ENCODE peak calls at places on chromosomes 7 and 10, in four cellular contexts. I is AG04449, Q is fibroblast of lung, H is choroid plexus epithelial cell. W is an unnamed sample.

GRCh38 chr10:132294561-132295320 is 13.0 kb downstream of the STK32C start:
- DNase-seq in I (no peak), Q (no peak), H (no peak), W (no peak)

GRCh38 chr10:102775201-102775972 is 31.6 kb downstream of the WBP1L start:
- DNase-seq in I (no peak), Q (peak), H (peak), W (peak)

GRCh38 chr7:108222236-108222892 is 92.2 kb upstream of the LAMB4 start:
- DNase-seq in I (peak), Q (peak), H (peak), W (peak)

GRCh38 chr7:156400046-156400445 is 240.5 kb upstream of the RNF32 start:
- DNase-seq in I (no peak), Q (no peak), H (no peak), W (no peak)

GRCh38 chr10:78505657-78506056 is 472.0 kb downstream of the RPS24 start:
- DNase-seq in I (no peak), Q (no peak), H (no peak), W (no peak)

GRCh38 chr10:124306520-124306919 is 112.2 kb downstream of the OAT start:
- DNase-seq in I (no peak), Q (no peak), H (no peak), W (no peak)

GRCh38 chr10:102120142-102120986 is at the start of gene LDB1:
- DNase-seq in I (no peak), Q (peak), H (peak), W (peak)

GRCh38 chr10:78452782-78453181 is 419.1 kb downstream of the RPS24 start:
- DNase-seq in I (no peak), Q (no peak), H (no peak), W (no peak)

GRCh38 chr10:132146271-132146671 is 40.5 kb upstream of the DPYSL4 start:
- DNase-seq in I (no peak), Q (no peak), H (no peak), W (no peak)

GRCh38 chr10:78972160-78972946 is 96.4 kb upstream of the ZMIZ1 start:
- DNase-seq in I (no peak), Q (peak), H (peak), W (peak)

GRCh38 chr10:130737622-130738021 is 573.9 kb downstream of the TCERG1L start:
- DNase-seq in I (no peak), Q (no peak), H (peak), W (no peak)

GRCh38 chr7:141073641-141074161 is at the start of gene TMEM178B:
- DNase-seq in I (no peak), Q (no peak), H (no peak), W (no peak)

GRCh38 chr10:5234106-5234877 is 37.7 kb downstream of the AKR1C4 start:
- DNase-seq in I (no peak), Q (peak), H (peak), W (peak)

GRCh38 chr7:43511029-43511428 is 71.9 kb upstream of the STK17A start:
- DNase-seq in I (no peak), Q (no peak), H (peak), W (no peak)

GRCh38 chr10:117554371-117554770 is 11.8 kb downstream of the EMX2 start:
- DNase-seq in I (no peak), Q (no peak), H (no peak), W (no peak)

GRCh38 chr7:104551226-104551625 is 222.8 kb downstream of the LHFPL3 start:
- DNase-seq in I (no peak), Q (no peak), H (no peak), W (no peak)

GRCh38 chr10:12906051-12906541 is 95.4 kb downstream of the CCDC3 start:
- DNase-seq in I (no peak), Q (no peak), H (no peak), W (no peak)

GRCh38 chr7:85457911-85458310 is 271.1 kb upstream of the SEMA3D start:
- DNase-seq in I (no peak), Q (peak), H (no peak), W (no peak)

GRCh38 chr10:4708123-4708759 is 117.8 kb upstream of the AKR1E2 start:
- DNase-seq in I (no peak), Q (no peak), H (no peak), W (no peak)

GRCh38 chr10:132790470-132790869 is 4.5 kb upstream of the NKX6-2 start:
- DNase-seq in I (no peak), Q (no peak), H (no peak), W (no peak)

GRCh38 chr7:23349484-23350157 is 50.5 kb downstream of the MALSU1 start:
- DNase-seq in I (no peak), Q (peak), H (peak), W (peak)

GRCh38 chr7:23350466-23350865 is 51.3 kb downstream of the MALSU1 start:
- DNase-seq in I (no peak), Q (no peak), H (no peak), W (no peak)

GRCh38 chr7:23347007-23347681 is 48.0 kb downstream of the MALSU1 start:
- DNase-seq in I (no peak), Q (no peak), H (no peak), W (no peak)

GRCh38 chr7:23346316-23346715 is 47.2 kb downstream of the MALSU1 start:
- DNase-seq in I (no peak), Q (no peak), H (no peak), W (no peak)

GRCh38 chr7:23347682-23348180 is 48.6 kb downstream of the MALSU1 start:
- DNase-seq in I (peak), Q (peak), H (peak), W (peak)
- H3K4me3 ChIP-seq in I (no peak), Q (no peak), H (peak), W (peak)

GRCh38 chr7:44811093-44811492 is 14.6 kb downstream of the PPIA start:
- DNase-seq in I (no peak), Q (no peak), H (peak), W (no peak)

GRCh38 chr7:44819292-44819691 is 22.8 kb downstream of the PPIA start:
- DNase-seq in I (no peak), Q (no peak), H (no peak), W (no peak)

GRCh38 chr7:44811571-44811970 is 15.1 kb downstream of the PPIA start:
- DNase-seq in I (no peak), Q (no peak), H (no peak), W (no peak)

DNA sequence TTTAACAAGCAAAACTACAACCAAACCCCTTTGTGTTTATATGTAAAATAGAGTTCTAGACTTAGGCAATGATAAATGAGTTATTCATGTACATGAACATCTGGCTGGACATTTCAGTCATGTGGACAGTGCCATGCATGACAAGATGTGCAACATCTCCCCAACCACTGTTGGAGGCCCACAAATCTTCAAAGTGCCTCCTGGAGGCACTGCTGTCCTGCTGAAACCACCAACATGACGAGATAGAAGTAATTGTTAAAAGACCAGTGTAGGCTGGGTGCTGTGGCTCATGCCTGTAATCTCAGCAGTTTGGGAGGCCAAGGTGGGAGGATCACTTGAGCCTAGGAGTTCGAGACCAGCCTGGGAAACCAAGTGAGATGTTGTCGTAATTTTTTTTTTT is 18.5 kb downstream of the PPIA start:
- DNase-seq in I (no peak), Q (no peak), H (no peak), W (no peak)
- TF ChIP-seq CTCF in I (no peak), Q (no peak), H (peak), W (no peak)

GRCh38 chr7:42227523-42227922 is 9.5 kb downstream of the GLI3 start:
- DNase-seq in I (no peak), Q (no peak), H (no peak), W (no peak)
- H3K4me3 ChIP-seq in I (peak), Q (peak), H (peak), W (no peak)

DNA sequence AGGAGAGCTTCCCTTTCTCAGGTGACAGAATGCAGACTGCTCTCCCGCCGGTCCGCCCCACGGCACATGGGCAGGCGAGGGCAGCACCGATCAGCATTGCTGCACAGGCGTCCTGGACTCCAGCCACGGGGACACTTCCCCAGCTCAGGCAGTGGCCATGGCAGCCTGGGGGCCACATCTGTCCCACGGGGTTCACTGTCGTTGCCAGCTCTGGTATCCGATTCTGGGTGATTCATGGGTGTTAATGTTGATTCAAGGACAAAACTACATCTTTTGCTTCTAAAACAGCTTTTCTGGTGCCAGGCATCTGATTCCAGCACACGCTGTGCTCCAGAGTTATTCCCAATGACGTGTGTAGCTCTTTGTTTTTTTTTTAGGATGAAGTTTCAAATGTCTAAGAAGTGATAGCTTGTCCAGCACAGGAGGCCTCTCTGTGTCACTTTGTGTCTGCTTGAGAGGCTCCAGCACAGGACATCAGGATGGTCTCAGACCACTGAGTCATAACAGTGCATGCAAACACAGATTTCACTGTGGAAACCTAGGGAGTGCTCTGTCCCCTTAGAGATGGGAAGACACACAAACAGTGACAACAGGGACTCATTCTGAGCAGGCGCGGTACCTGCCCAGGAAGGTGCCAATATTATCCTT is 218.0 kb downstream of the WDR37 start:
- DNase-seq in I (no peak), Q (no peak), H (no peak), W (no peak)
- TF ChIP-seq CTCF in I (no peak), Q (no peak), H (no peak), W (no peak)

GRCh38 chr7:100865372-100865911 is 1.7 kb upstream of the TRIP6 start:
- DNase-seq in I (no peak), Q (no peak), H (no peak), W (no peak)
- H3K4me3 ChIP-seq in I (no peak), Q (no peak), H (no peak), W (no peak)

DNA sequence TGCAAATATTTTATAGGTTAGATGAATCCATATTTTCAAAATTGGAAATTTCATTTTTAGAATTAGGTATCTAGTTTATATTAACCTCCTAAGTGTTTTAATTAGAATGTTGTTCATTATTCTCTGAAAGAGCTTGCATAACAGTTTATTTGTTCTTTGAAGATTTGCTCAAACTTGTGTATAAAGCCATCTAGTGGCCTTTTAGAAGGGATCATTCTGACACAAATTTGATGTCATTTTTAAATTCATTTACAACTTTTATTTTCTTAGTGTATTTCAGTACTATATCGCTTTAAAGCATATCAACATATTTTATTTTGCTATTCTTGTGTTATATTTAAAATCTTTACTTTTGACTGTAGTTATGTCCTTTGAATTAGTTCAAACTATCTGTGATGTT is 527.0 kb upstream of the NRG3 start:
- DNase-seq in I (no peak), Q (no peak), H (no peak), W (no peak)
- TF ChIP-seq CTCF in I (no peak), Q (no peak), H (no peak), W (no peak)

DNA sequence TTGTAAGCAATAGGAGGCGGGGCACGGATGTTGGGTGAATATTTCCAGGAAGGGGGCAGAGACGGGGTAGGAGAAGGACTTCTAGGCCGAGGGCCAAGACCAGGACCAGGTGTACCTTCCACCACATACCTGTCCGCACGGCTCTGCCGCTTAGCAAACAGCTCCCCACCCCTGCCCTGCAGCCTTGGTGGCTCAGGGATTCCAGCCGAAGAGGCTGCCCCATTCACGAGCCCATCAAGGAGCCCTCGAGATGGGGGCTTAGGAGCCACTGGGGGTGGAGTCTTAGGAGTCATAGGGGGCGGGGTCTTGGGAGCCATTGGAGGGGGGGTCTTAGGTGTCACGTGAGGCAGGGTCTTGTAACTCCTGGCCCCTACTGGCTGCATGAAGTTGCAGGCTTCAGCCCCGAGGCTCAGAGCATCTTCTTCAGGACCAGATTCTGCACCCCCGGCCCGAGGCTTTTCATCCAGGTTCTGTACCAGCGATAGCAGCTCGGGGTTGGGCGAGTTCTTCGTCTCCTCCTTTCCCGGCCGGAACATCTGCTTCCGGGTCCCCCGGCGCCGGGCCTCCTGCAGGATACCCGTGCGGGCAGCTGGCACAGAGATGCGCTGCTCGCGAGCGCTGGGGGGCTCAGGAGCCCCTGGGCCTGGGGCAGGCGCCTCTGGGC is 6.1 kb upstream of the MYOZ1 start:
- DNase-seq in I (no peak), Q (peak), H (peak), W (peak)
- H3K4me3 ChIP-seq in I (peak), Q (peak), H (peak), W (peak)

GRCh38 chr7:34041716-34042115 is 136.4 kb downstream of the BMPER start:
- DNase-seq in I (no peak), Q (no peak), H (no peak), W (peak)

GRCh38 chr7:34042406-34042805 is 137.1 kb downstream of the BMPER start:
- DNase-seq in I (no peak), Q (no peak), H (peak), W (peak)

GRCh38 chr7:34043461-34044318 is 138.4 kb downstream of the BMPER start:
- DNase-seq in I (no peak), Q (no peak), H (peak), W (no peak)

GRCh38 chr7:34044319-34044643 is 138.9 kb downstream of the BMPER start:
- DNase-seq in I (no peak), Q (no peak), H (no peak), W (no peak)

DNA sequence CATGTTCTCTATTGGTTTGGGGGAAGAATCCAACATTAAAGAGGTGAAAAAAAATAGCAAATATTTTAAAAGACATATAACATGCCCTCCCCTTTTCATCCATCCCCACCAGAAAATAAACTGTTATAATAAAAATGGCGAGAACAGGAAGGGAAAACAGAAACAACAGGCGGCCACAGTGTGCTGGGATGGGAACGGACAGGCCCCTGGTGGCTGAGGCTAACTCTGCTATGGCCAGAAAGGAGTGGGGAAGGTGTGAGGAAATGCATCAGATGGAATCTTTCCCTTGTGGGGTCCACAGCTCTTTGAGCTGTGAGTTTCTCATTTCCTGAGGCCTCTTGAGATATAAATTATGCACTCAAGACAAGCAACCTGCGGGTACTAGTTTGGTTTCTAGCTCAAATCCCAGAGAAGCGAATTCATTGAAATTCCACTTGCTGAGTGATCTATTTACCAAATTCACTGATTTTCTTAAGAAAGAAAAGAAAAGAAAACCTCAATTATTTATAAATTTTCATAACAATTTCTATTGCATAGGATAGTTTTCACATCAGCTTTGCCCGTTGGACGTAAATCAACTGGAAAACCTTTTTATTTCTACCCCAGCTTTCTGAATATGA is 139.5 kb downstream of the BMPER start:
- DNase-seq in I (no peak), Q (no peak), H (no peak), W (no peak)
- TF ChIP-seq CTCF in I (no peak), Q (no peak), H (no peak), W (no peak)

GRCh38 chr10:86376852-86377796 is 10.5 kb upstream of the GRID1 start:
- DNase-seq in I (no peak), Q (peak), H (peak), W (peak)
- H3K4me3 ChIP-seq in I (peak), Q (no peak), H (peak), W (peak)

GRCh38 chr7:73625276-73625675 is 954 bp upstream of the MLXIPL start:
- DNase-seq in I (no peak), Q (no peak), H (no peak), W (no peak)

GRCh38 chr7:73623798-73624668 is at the start of gene MLXIPL:
- DNase-seq in I (no peak), Q (peak), H (peak), W (peak)

GRCh38 chr7:73624669-73625001 is 313 bp upstream of the MLXIPL start:
- DNase-seq in I (no peak), Q (no peak), H (no peak), W (no peak)

GRCh38 chr7:73628504-73628903 is 4.2 kb upstream of the MLXIPL start:
- DNase-seq in I (no peak), Q (no peak), H (no peak), W (no peak)

GRCh38 chr7:73626814-73627213 is 2.5 kb upstream of the MLXIPL start:
- DNase-seq in I (no peak), Q (no peak), H (no peak), W (peak)
- TF ChIP-seq CTCF in I (no peak), Q (peak), H (peak), W (no peak)